ENCODE peak calls at places on chromosome 13, in five cellular contexts. One of them, this sample, is unnamed.
A peak's percentile ranks its signal among the peaks of the same experiment; 100 is the strongest.

GRCh38 chr13:60331249-60332012 is 65.6 kb upstream of the TDRD3 start:
- DNase-seq in SK-N-SH: no peak
- DNase-seq in CD8-positive, alpha-beta memory T cell: no peak
- DNase-seq in NT2/D1: no peak
- DNase-seq in cardiac muscle cell: no peak
- DNase-seq in this sample: no peak

GRCh38 chr13:85597790-85598500 is 201.3 kb downstream of the SLITRK6 start:
- DNase-seq in SK-N-SH: no peak
- DNase-seq in CD8-positive, alpha-beta memory T cell: no peak
- DNase-seq in NT2/D1: no peak
- DNase-seq in cardiac muscle cell: no peak
- DNase-seq in this sample: no peak

GRCh38 chr13:37395544-37395943 is 203.0 kb downstream of the POSTN start:
- DNase-seq in SK-N-SH: no peak
- DNase-seq in CD8-positive, alpha-beta memory T cell: no peak
- DNase-seq in NT2/D1: no peak
- DNase-seq in cardiac muscle cell: no peak
- DNase-seq in this sample: no peak

GRCh38 chr13:48142437-48142836 is 47.5 kb upstream of the MED4 start:
- DNase-seq in SK-N-SH: no peak
- DNase-seq in CD8-positive, alpha-beta memory T cell: no peak
- DNase-seq in NT2/D1: no peak
- DNase-seq in cardiac muscle cell: no peak
- DNase-seq in this sample: no peak

GRCh38 chr13:31909889-31910551 is 121.6 kb upstream of the FRY start:
- DNase-seq in SK-N-SH: peak; percentile 18
- DNase-seq in CD8-positive, alpha-beta memory T cell: peak; percentile 35
- DNase-seq in NT2/D1: peak; percentile 32
- DNase-seq in cardiac muscle cell: peak; percentile 69
- DNase-seq in this sample: peak; percentile 29

GRCh38 chr13:80502359-80502758 is 161.4 kb upstream of the SPRY2 start:
- DNase-seq in SK-N-SH: no peak
- DNase-seq in CD8-positive, alpha-beta memory T cell: no peak
- DNase-seq in NT2/D1: no peak
- DNase-seq in cardiac muscle cell: no peak
- DNase-seq in this sample: no peak

GRCh38 chr13:74290324-74290773 is 156.1 kb upstream of the KLF12 start:
- DNase-seq in SK-N-SH: peak; percentile 47
- DNase-seq in CD8-positive, alpha-beta memory T cell: no peak
- DNase-seq in NT2/D1: no peak
- DNase-seq in cardiac muscle cell: peak; percentile 87
- DNase-seq in this sample: no peak

GRCh38 chr13:107730835-107731234 is 484.5 kb downstream of the LIG4 start:
- DNase-seq in SK-N-SH: no peak
- DNase-seq in CD8-positive, alpha-beta memory T cell: no peak
- DNase-seq in NT2/D1: no peak
- DNase-seq in cardiac muscle cell: no peak
- DNase-seq in this sample: no peak

GRCh38 chr13:41675306-41675705 is 218.0 kb downstream of the RGCC start:
- DNase-seq in SK-N-SH: no peak
- DNase-seq in CD8-positive, alpha-beta memory T cell: no peak
- DNase-seq in NT2/D1: no peak
- DNase-seq in cardiac muscle cell: no peak
- DNase-seq in this sample: no peak

GRCh38 chr13:66585669-66586203 is 644.4 kb downstream of the PCDH9 start:
- DNase-seq in SK-N-SH: no peak
- DNase-seq in CD8-positive, alpha-beta memory T cell: no peak
- DNase-seq in NT2/D1: no peak
- DNase-seq in cardiac muscle cell: no peak
- DNase-seq in this sample: no peak

GRCh38 chr13:38462605-38463004 is 113.0 kb downstream of the UFM1 start:
- DNase-seq in SK-N-SH: no peak
- DNase-seq in CD8-positive, alpha-beta memory T cell: no peak
- DNase-seq in NT2/D1: no peak
- DNase-seq in cardiac muscle cell: no peak
- DNase-seq in this sample: no peak

GRCh38 chr13:70604448-70604847 is 496.2 kb upstream of the KLHL1 start:
- DNase-seq in SK-N-SH: no peak
- DNase-seq in CD8-positive, alpha-beta memory T cell: no peak
- DNase-seq in NT2/D1: no peak
- DNase-seq in cardiac muscle cell: peak; percentile 45
- DNase-seq in this sample: no peak

GRCh38 chr13:106916329-106916728 is 348.4 kb upstream of the ARGLU1 start:
- DNase-seq in SK-N-SH: no peak
- DNase-seq in CD8-positive, alpha-beta memory T cell: no peak
- DNase-seq in NT2/D1: no peak
- DNase-seq in cardiac muscle cell: no peak
- DNase-seq in this sample: no peak

GRCh38 chr13:99289265-99289664 is 17.9 kb downstream of the GPR183 start:
- DNase-seq in SK-N-SH: no peak
- DNase-seq in CD8-positive, alpha-beta memory T cell: no peak
- DNase-seq in NT2/D1: no peak
- DNase-seq in cardiac muscle cell: no peak
- DNase-seq in this sample: no peak

GRCh38 chr13:38180670-38181069 is 169.0 kb upstream of the UFM1 start:
- DNase-seq in SK-N-SH: no peak
- DNase-seq in CD8-positive, alpha-beta memory T cell: no peak
- DNase-seq in NT2/D1: no peak
- DNase-seq in cardiac muscle cell: no peak
- DNase-seq in this sample: no peak

GRCh38 chr13:35891973-35892441 is 239.2 kb downstream of the DCLK1 start:
- DNase-seq in SK-N-SH: no peak
- DNase-seq in CD8-positive, alpha-beta memory T cell: no peak
- DNase-seq in NT2/D1: no peak
- DNase-seq in cardiac muscle cell: no peak
- DNase-seq in this sample: no peak

GRCh38 chr13:59211636-59212035 is 952.1 kb downstream of the DIAPH3 start:
- DNase-seq in SK-N-SH: no peak
- DNase-seq in CD8-positive, alpha-beta memory T cell: no peak
- DNase-seq in NT2/D1: no peak
- DNase-seq in cardiac muscle cell: no peak
- DNase-seq in this sample: no peak

GRCh38 chr13:58712191-58712590 is 1080.6 kb downstream of the PCDH17 start:
- DNase-seq in SK-N-SH: no peak
- DNase-seq in CD8-positive, alpha-beta memory T cell: no peak
- DNase-seq in NT2/D1: no peak
- DNase-seq in cardiac muscle cell: no peak
- DNase-seq in this sample: peak; percentile 22

GRCh38 chr13:109941221-109941620 is 154.8 kb upstream of the IRS2 start:
- DNase-seq in SK-N-SH: no peak
- DNase-seq in CD8-positive, alpha-beta memory T cell: no peak
- DNase-seq in NT2/D1: no peak
- DNase-seq in cardiac muscle cell: no peak
- DNase-seq in this sample: no peak

GRCh38 chr13:109939105-109939504 is 152.7 kb upstream of the IRS2 start:
- DNase-seq in SK-N-SH: no peak
- DNase-seq in CD8-positive, alpha-beta memory T cell: no peak
- DNase-seq in NT2/D1: no peak
- DNase-seq in cardiac muscle cell: no peak
- DNase-seq in this sample: no peak

GRCh38 chr13:109939838-109940237 is 153.5 kb upstream of the IRS2 start:
- DNase-seq in SK-N-SH: no peak
- DNase-seq in CD8-positive, alpha-beta memory T cell: no peak
- DNase-seq in NT2/D1: no peak
- DNase-seq in cardiac muscle cell: no peak
- DNase-seq in this sample: no peak

GRCh38 chr13:109941951-109942350 is 155.6 kb upstream of the IRS2 start:
- DNase-seq in SK-N-SH: no peak
- DNase-seq in CD8-positive, alpha-beta memory T cell: no peak
- DNase-seq in NT2/D1: no peak
- DNase-seq in cardiac muscle cell: no peak
- DNase-seq in this sample: no peak

GRCh38 chr13:109940637-109941036 is 154.3 kb upstream of the IRS2 start:
- DNase-seq in SK-N-SH: no peak
- DNase-seq in CD8-positive, alpha-beta memory T cell: no peak
- DNase-seq in NT2/D1: no peak
- DNase-seq in cardiac muscle cell: no peak
- DNase-seq in this sample: no peak
- H3K9me3 ChIP-seq in SK-N-SH: no peaks in the 10 kb centered on the region
- H3K9me3 ChIP-seq in CD8-positive, alpha-beta memory T cell: no peaks in the 10 kb centered on the region
- H3K9me3 ChIP-seq in NT2/D1: no peaks in the 10 kb centered on the region
- H3K9me3 ChIP-seq in cardiac muscle cell: no peaks in the 10 kb centered on the region
- H3K9me3 ChIP-seq in this sample: no peaks in the 10 kb centered on the region

DNA sequence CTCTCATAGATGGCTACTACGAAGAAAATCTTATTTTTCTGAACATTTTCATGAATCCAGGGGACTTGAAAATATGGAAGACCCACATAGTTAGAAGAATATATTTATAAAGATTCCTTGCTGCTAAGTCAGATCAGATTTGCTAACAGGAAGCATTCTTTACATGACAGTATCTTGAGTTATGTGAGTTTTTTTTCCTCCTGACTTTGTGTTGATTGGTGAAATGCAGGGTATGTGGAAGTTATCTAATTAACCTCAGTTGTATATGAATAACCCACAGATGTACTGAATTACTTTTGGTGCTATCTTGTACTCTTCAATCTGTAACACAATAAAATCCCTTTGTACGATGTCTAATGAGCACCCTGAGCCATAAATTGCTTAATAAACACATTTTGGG is 53.8 kb downstream of the ESD start:
- DNase-seq in SK-N-SH: no peak
- DNase-seq in CD8-positive, alpha-beta memory T cell: no peak
- DNase-seq in NT2/D1: no peak
- DNase-seq in cardiac muscle cell: no peak
- DNase-seq in this sample: no peak
- H3K9me3 ChIP-seq in SK-N-SH: no peaks in the 10 kb centered on the region
- H3K9me3 ChIP-seq in CD8-positive, alpha-beta memory T cell: no peaks in the 10 kb centered on the region
- H3K9me3 ChIP-seq in NT2/D1: no peaks in the 10 kb centered on the region
- H3K9me3 ChIP-seq in cardiac muscle cell: no peaks in the 10 kb centered on the region
- H3K9me3 ChIP-seq in this sample: no peaks in the 10 kb centered on the region

DNA sequence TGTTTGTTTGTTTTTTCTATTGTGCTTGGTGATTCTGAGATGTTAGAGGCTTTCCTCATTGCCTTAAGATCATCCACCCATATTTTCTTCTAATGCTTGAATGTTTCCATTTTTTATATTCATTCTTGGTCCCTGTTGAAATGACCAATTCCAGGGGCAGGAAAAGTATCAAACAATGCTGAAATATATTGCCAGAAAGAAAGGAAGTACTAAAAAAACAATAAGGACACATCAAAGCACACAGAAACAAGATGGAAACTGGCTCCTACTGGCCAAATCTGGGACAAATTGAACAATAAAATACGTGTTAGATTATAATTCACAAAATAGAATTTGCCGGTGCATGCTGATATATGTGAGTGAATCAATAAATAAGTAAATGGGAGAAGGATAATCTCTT is 23.9 kb downstream of the ZDHHC20 start:
- DNase-seq in SK-N-SH: no peak
- DNase-seq in CD8-positive, alpha-beta memory T cell: no peak
- DNase-seq in NT2/D1: no peak
- DNase-seq in cardiac muscle cell: no peak
- DNase-seq in this sample: no peak
- H3K9me3 ChIP-seq in SK-N-SH: no peaks in the 10 kb centered on the region
- H3K9me3 ChIP-seq in CD8-positive, alpha-beta memory T cell: no peaks in the 10 kb centered on the region
- H3K9me3 ChIP-seq in NT2/D1: peaks cover 20% of the 10 kb centered on the region
- H3K9me3 ChIP-seq in cardiac muscle cell: no peaks in the 10 kb centered on the region
- H3K9me3 ChIP-seq in this sample: no peaks in the 10 kb centered on the region

DNA sequence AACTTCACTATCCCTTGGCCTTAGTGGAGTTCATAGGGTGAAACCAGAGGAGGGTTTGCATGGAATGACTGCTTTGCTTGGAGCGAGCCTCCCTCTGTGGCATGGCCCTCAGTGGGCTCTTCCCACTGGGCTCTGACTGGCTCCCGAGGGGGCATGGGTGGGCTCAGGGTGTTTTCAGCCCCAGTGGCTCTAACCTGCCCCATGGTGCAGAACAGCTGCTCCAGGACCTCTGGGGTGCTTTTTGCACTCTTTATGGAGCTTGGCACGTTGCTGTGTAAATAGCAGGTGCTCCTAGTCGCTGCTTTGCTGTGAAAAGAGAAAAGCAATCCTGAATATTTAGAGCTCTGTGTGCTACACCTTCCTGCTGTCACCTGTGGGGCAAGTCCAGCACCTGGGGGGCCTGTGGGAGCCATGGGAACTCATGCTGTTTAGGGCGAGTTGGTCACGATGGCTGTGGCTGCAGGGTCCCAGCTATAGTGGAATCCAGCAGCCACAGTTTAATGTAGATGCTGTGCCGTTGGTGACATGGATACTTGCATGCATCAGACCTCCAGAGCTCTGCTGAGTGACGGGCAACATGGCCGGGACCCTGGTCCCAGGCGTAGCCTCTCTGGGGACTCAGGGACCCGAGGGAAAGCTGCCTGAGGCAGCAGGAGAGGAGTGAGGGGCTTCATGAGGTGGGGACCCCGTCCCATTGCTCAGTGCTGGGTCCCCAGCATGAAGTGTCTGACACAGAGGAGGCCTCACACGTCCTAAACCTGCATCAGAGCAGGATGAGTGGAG is 14.3 kb upstream of the MCF2L start:
- DNase-seq in SK-N-SH: no peak
- DNase-seq in CD8-positive, alpha-beta memory T cell: no peak
- DNase-seq in NT2/D1: no peak
- DNase-seq in cardiac muscle cell: no peak
- DNase-seq in this sample: no peak
- H3K9me3 ChIP-seq in SK-N-SH: no peaks in the 10 kb centered on the region
- H3K9me3 ChIP-seq in CD8-positive, alpha-beta memory T cell: no peaks in the 10 kb centered on the region
- H3K9me3 ChIP-seq in NT2/D1: no peaks in the 10 kb centered on the region
- H3K9me3 ChIP-seq in cardiac muscle cell: no peaks in the 10 kb centered on the region
- H3K9me3 ChIP-seq in this sample: no peaks in the 10 kb centered on the region

GRCh38 chr13:103009061-103009840 is 57.0 kb downstream of the SLC10A2 start:
- DNase-seq in SK-N-SH: no peak
- DNase-seq in CD8-positive, alpha-beta memory T cell: no peak
- DNase-seq in NT2/D1: no peak
- DNase-seq in cardiac muscle cell: no peak
- DNase-seq in this sample: no peak
- H3K9me3 ChIP-seq in SK-N-SH: no peaks in the 10 kb centered on the region
- H3K9me3 ChIP-seq in CD8-positive, alpha-beta memory T cell: no peaks in the 10 kb centered on the region
- H3K9me3 ChIP-seq in NT2/D1: no peaks in the 10 kb centered on the region
- H3K9me3 ChIP-seq in cardiac muscle cell: no peaks in the 10 kb centered on the region
- H3K9me3 ChIP-seq in this sample: no peaks in the 10 kb centered on the region

GRCh38 chr13:112635323-112635722 is 47.4 kb upstream of the TUBGCP3 start:
- DNase-seq in SK-N-SH: no peak
- DNase-seq in CD8-positive, alpha-beta memory T cell: no peak
- DNase-seq in NT2/D1: no peak
- DNase-seq in cardiac muscle cell: no peak
- DNase-seq in this sample: no peak

GRCh38 chr13:112638157-112638750 is 50.3 kb upstream of the TUBGCP3 start:
- DNase-seq in SK-N-SH: no peak
- DNase-seq in CD8-positive, alpha-beta memory T cell: no peak
- DNase-seq in NT2/D1: no peak
- DNase-seq in cardiac muscle cell: no peak
- DNase-seq in this sample: no peak

GRCh38 chr13:112637017-112637801 is 49.3 kb upstream of the TUBGCP3 start:
- DNase-seq in SK-N-SH: no peak
- DNase-seq in CD8-positive, alpha-beta memory T cell: no peak
- DNase-seq in NT2/D1: no peak
- DNase-seq in cardiac muscle cell: no peak
- DNase-seq in this sample: no peak

GRCh38 chr13:112636401-112636975 is 48.5 kb upstream of the TUBGCP3 start:
- DNase-seq in SK-N-SH: no peak
- DNase-seq in CD8-positive, alpha-beta memory T cell: no peak
- DNase-seq in NT2/D1: no peak
- DNase-seq in cardiac muscle cell: no peak
- DNase-seq in this sample: no peak

DNA sequence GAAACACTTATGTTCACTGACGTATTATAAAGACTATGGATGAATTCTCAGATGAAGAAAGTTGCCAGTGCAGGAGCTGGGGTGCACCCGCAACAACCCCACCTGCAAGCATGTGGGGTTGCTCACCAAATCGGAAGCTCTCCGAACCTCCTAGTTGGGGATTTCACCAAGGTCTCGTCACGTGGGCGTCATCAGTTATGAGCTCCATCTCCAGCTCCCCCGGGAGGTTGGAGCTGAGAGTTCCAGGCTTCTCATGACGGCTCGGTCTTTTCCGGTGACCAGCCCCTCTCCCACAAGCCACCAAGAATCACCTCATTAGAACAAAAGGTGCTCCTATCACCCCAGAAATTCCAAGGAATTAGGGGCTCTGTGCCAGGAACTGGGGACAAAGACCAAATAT is 46.1 kb upstream of the TUBGCP3 start:
- DNase-seq in SK-N-SH: no peak
- DNase-seq in CD8-positive, alpha-beta memory T cell: no peak
- DNase-seq in NT2/D1: no peak
- DNase-seq in cardiac muscle cell: no peak
- DNase-seq in this sample: no peak
- H3K9me3 ChIP-seq in SK-N-SH: no peaks in the 10 kb centered on the region
- H3K9me3 ChIP-seq in CD8-positive, alpha-beta memory T cell: no peaks in the 10 kb centered on the region
- H3K9me3 ChIP-seq in NT2/D1: no peaks in the 10 kb centered on the region
- H3K9me3 ChIP-seq in cardiac muscle cell: no peaks in the 10 kb centered on the region
- H3K9me3 ChIP-seq in this sample: no peaks in the 10 kb centered on the region